ENCODE peak calls at places on chromosomes 12 and 14, in four cellular contexts. V, Z, T and A are unnamed samples.

GRCh38 chr12:63967358-63967757 is 122.9 kb downstream of the SRGAP1 start:
- DNase-seq in V (no peak), Z (no peak), T (no peak), A (no peak)

GRCh38 chr14:49933704-49934103 is 40.8 kb downstream of the ARF6 start:
- DNase-seq in V (no peak), Z (no peak), T (no peak), A (no peak)

GRCh38 chr12:9273276-9273675 is 65.1 kb upstream of the PZP start:
- DNase-seq in V (no peak), Z (no peak), T (no peak), A (no peak)

GRCh38 chr14:45526715-45527549 is 273.9 kb upstream of the MIS18BP1 start:
- DNase-seq in V (no peak), Z (no peak), T (peak), A (peak)

GRCh38 chr12:93879476-93880376 is 202.6 kb downstream of the CRADD start:
- DNase-seq in V (no peak), Z (no peak), T (no peak), A (no peak)

GRCh38 chr12:103698752-103699540 is 111.9 kb downstream of the STAB2 start:
- DNase-seq in V (no peak), Z (no peak), T (no peak), A (no peak)

GRCh38 chr12:53951577-53952334 is 2.9 kb upstream of the HOXC12 start:
- DNase-seq in V (no peak), Z (no peak), T (no peak), A (no peak)

GRCh38 chr12:111154180-111154579 is 214.7 kb downstream of the PHETA1 start:
- DNase-seq in V (no peak), Z (no peak), T (no peak), A (no peak)

GRCh38 chr14:52998376-52999010 is 47.6 kb upstream of the FERMT2 start:
- DNase-seq in V (no peak), Z (no peak), T (no peak), A (no peak)

GRCh38 chr14:23608454-23608853 is 27.7 kb upstream of the DHRS2 start:
- DNase-seq in V (no peak), Z (no peak), T (no peak), A (no peak)

GRCh38 chr12:96571101-96571862 is 81.9 kb downstream of the CFAP54 start:
- DNase-seq in V (no peak), Z (no peak), T (no peak), A (no peak)

GRCh38 chr12:49984476-49984890 is 11.7 kb downstream of the AQP6 start:
- DNase-seq in V (no peak), Z (no peak), T (no peak), A (no peak)

GRCh38 chr12:121590476-121591143 is 9.8 kb upstream of the KDM2B start:
- DNase-seq in V (peak), Z (peak), T (no peak), A (peak)

GRCh38 chr12:26119391-26119981 is 5.4 kb downstream of the BHLHE41 start:
- DNase-seq in V (no peak), Z (no peak), T (no peak), A (no peak)

GRCh38 chr14:58298880-58299664 is 717 bp downstream of the ARID4A start:
- DNase-seq in V (peak), Z (peak), T (no peak), A (peak)